ENCODE peak calls at places on chromosomes 4 and X, in ten cellular contexts. B is NCI-H146; O is RWPE1; S is renal cortical epithelial cell; Q is kidney tubule cell; J is activated CD4-positive, alpha-beta T cell treated with anti-CD3 and anti-CD28 coated beads for 36 hours; Y is activated naive CD4-positive, alpha-beta T cell treated with anti-CD3 and anti-CD28 coated beads for 36 hours; A is A172; K is T-cell; E is sigmoid colon. T is an unnamed sample.

GRCh38 chr4:147163311-147163710 is 217.6 kb upstream of the TTC29 start:
- DNase-seq in B (no peak), O (no peak), S (no peak), Q (no peak), J (no peak), Y (no peak), A (no peak), K (no peak), E (no peak), T (no peak)

GRCh38 chr4:143083811-143084472 is 100.8 kb upstream of the USP38 start:
- DNase-seq in B (no peak), O (no peak), S (no peak), Q (peak), J (no peak), Y (no peak), A (no peak), K (no peak), E (no peak), T (no peak)

GRCh38 chrX:29470029-29470428 is 745.3 kb upstream of the MAGEB2 start:
- DNase-seq in B (no peak), O (peak), S (peak), Q (no peak), J (no peak), Y (no peak), A (no peak), K (no peak), E (no peak), T (no peak)

GRCh38 chrX:130118941-130119640 is 8.8 kb upstream of the ELF4 start:
- DNase-seq in B (no peak), O (no peak), S (no peak), Q (peak), J (no peak), Y (no peak), A (no peak), K (no peak), E (no peak), T (no peak)

GRCh38 chrX:110944793-110945466 is 149.3 kb upstream of the CHRDL1 start:
- DNase-seq in B (peak), O (no peak), S (no peak), Q (no peak), J (no peak), Y (no peak), A (no peak), K (no peak), E (no peak), T (no peak)

GRCh38 chrX:13360146-13360545 is 40.3 kb upstream of the ATXN3L start:
- DNase-seq in B (peak), O (no peak), S (no peak), Q (no peak), J (peak), Y (peak), A (no peak), K (no peak), E (no peak), T (no peak)

GRCh38 chr4:18844726-18845125 is 823.2 kb upstream of the LCORL start:
- DNase-seq in B (no peak), O (no peak), S (peak), Q (peak), J (no peak), Y (no peak), A (peak), K (no peak), E (no peak), T (no peak)

GRCh38 chr4:7727727-7728126 is 211.9 kb downstream of the AFAP1 start:
- DNase-seq in B (no peak), O (no peak), S (no peak), Q (no peak), J (no peak), Y (no peak), A (no peak), K (no peak), E (no peak), T (no peak)

GRCh38 chr4:81471361-81472248 is at the start of gene RASGEF1B:
- DNase-seq in B (peak), O (peak), S (peak), Q (peak), J (peak), Y (peak), A (no peak), K (peak), E (peak), T (no peak)

GRCh38 chr4:11769425-11769824 is 340.7 kb upstream of the HS3ST1 start:
- DNase-seq in B (no peak), O (no peak), S (no peak), Q (peak), J (no peak), Y (no peak), A (no peak), K (no peak), E (no peak), T (no peak)

GRCh38 chr4:148211533-148211932 is 230.7 kb downstream of the NR3C2 start:
- DNase-seq in B (no peak), O (no peak), S (no peak), Q (no peak), J (no peak), Y (no peak), A (no peak), K (no peak), E (no peak), T (no peak)

GRCh38 chr4:81632581-81633247 is 161.0 kb upstream of the RASGEF1B start:
- DNase-seq in B (no peak), O (peak), S (peak), Q (peak), J (no peak), Y (no peak), A (no peak), K (no peak), E (no peak), T (no peak)

GRCh38 chr4:125826801-125827200 is 512.0 kb downstream of the FAT4 start:
- DNase-seq in B (no peak), O (no peak), S (no peak), Q (no peak), J (no peak), Y (no peak), A (no peak), K (no peak), E (no peak), T (no peak)

GRCh38 chr4:80202190-80202711 is 4.9 kb downstream of the PRDM8 start:
- DNase-seq in B (peak), O (peak), S (no peak), Q (peak), J (peak), Y (peak), A (no peak), K (peak), E (peak), T (no peak)

GRCh38 chrX:39645059-39645895 is 452.5 kb downstream of the BCOR start:
- DNase-seq in B (no peak), O (no peak), S (peak), Q (no peak), J (peak), Y (peak), A (peak), K (no peak), E (peak), T (no peak)

T was measured in iPS DF 6.9.